ENCODE peak calls at places on chromosome 13, in six cellular contexts. D, C, M, I, H and E are unnamed samples.

GRCh38 chr13:19618925-19619324 is 14.5 kb upstream of the MPHOSPH8 start:
- DNase-seq in I (peak), M (peak), H (peak), D (peak), C (no peak), E (no peak)

GRCh38 chr13:107210216-107211010 is 642.5 kb upstream of the ARGLU1 start:
- DNase-seq in C (no peak), M (no peak), H (peak), I (no peak), D (no peak), E (no peak)

GRCh38 chr13:51590966-51591627 is 6.8 kb downstream of the WDFY2 start:
- DNase-seq in I (no peak), D (no peak), M (peak), H (peak), C (no peak), E (no peak)

GRCh38 chr13:72462726-72463125 is 264.7 kb downstream of the MZT1 start:
- DNase-seq in H (no peak), D (no peak), C (no peak), I (no peak), M (no peak), E (no peak)

GRCh38 chr13:101452519-101453485 is at the start of gene ITGBL1:
- DNase-seq in H (no peak), D (no peak), M (no peak), I (no peak), C (no peak), E (no peak)

GRCh38 chr13:20825476-20825875 is 51.7 kb upstream of the EEF1AKMT1 start:
- DNase-seq in D (no peak), C (no peak), H (peak), I (no peak), M (no peak), E (no peak)

GRCh38 chr13:101481421-101481820 is 28.9 kb downstream of the ITGBL1 start:
- DNase-seq in C (no peak), D (no peak), H (no peak), I (no peak), M (no peak), E (no peak)

GRCh38 chr13:51397262-51397933 is 55.4 kb downstream of the INTS6 start:
- DNase-seq in M (peak), C (no peak), I (no peak), D (peak), H (no peak), E (no peak)

GRCh38 chr13:92849381-92849780 is 377.2 kb upstream of the GPC6 start:
- DNase-seq in I (no peak), D (no peak), M (no peak), C (no peak), H (no peak), E (no peak)

GRCh38 chr13:108594153-108594552 is 35.3 kb upstream of the MYO16 start:
- DNase-seq in M (no peak), C (no peak), I (no peak), D (peak), H (no peak), E (no peak)

GRCh38 chr13:64538711-64539110 is 2691.4 kb downstream of the PCDH9 start:
- DNase-seq in M (no peak), H (no peak), D (no peak), C (no peak), I (no peak), E (no peak)

GRCh38 chr13:46396341-46396740 is 9.3 kb upstream of the RUBCNL start:
- DNase-seq in I (no peak), H (no peak), D (no peak), M (no peak), C (no peak), E (no peak)

GRCh38 chr13:110338441-110339101 is 31.5 kb downstream of the COL4A2 start:
- DNase-seq in H (no peak), C (no peak), M (no peak), D (peak), I (no peak), E (no peak)

GRCh38 chr13:45786293-45786920 is 65.1 kb downstream of the SIAH3 start:
- DNase-seq in H (no peak), C (no peak), I (peak), D (no peak), M (no peak), E (no peak)

GRCh38 chr13:100673831-100674362 is 698 bp downstream of the TMTC4 start:
- DNase-seq in H (peak), D (no peak), M (peak), C (peak), I (peak), E (peak)

GRCh38 chr13:42654760-42655159 is 80.8 kb downstream of the TNFSF11 start:
- DNase-seq in M (no peak), I (no peak), C (no peak), H (no peak), D (no peak), E (no peak)

GRCh38 chr13:47215741-47216140 is 318.9 kb upstream of the HTR2A start:
- DNase-seq in H (peak), D (no peak), I (no peak), M (peak), C (no peak), E (no peak)

GRCh38 chr13:80469841-80470378 is 129.0 kb upstream of the SPRY2 start:
- DNase-seq in C (no peak), M (no peak), H (no peak), I (no peak), D (no peak), E (no peak)

GRCh38 chr13:110323172-110323851 is 16.2 kb downstream of the COL4A2 start:
- DNase-seq in D (no peak), H (peak), C (no peak), M (peak), I (no peak), E (no peak)

GRCh38 chr13:100088282-100088647 is 628 bp upstream of the PCCA start:
- DNase-seq in H (no peak), D (peak), I (no peak), C (no peak), M (no peak), E (no peak)

GRCh38 chr13:98752111-98752941 is at the start of gene SLC15A1:
- DNase-seq in M (peak), C (no peak), D (peak), H (no peak), I (no peak), E (no peak)

GRCh38 chr13:30618186-30618937 is 642 bp downstream of the USPL1 start:
- DNase-seq in D (peak), C (peak), I (peak), M (no peak), H (peak), E (no peak)

GRCh38 chr13:30617315-30618185 is at the start of gene USPL1:
- DNase-seq in H (peak), C (peak), I (peak), D (peak), M (peak), E (peak)

GRCh38 chr13:30616927-30617314 is 799 bp upstream of the USPL1 start:
- DNase-seq in M (peak), I (peak), C (no peak), H (peak), D (peak), E (peak)

GRCh38 chr13:30618938-30619289 is 1.2 kb downstream of the USPL1 start:
- DNase-seq in D (no peak), H (no peak), C (no peak), I (no peak), M (no peak), E (no peak)

GRCh38 chr13:30619731-30620130 is 2.0 kb downstream of the USPL1 start:
- DNase-seq in M (no peak), D (no peak), H (no peak), I (no peak), C (no peak), E (no peak)
- H3K4me3 ChIP-seq in M (peak), D (peak), H (peak), I (peak), C (no peak), E (no peak)

GRCh38 chr13:95002968-95003813 is 290.8 kb upstream of the SOX21 start:
- DNase-seq in C (no peak), D (peak), M (peak), I (no peak), H (peak), E (no peak)
- H3K4me3 ChIP-seq in C (no peak), D (no peak), M (peak), I (no peak), H (no peak), E (no peak)

GRCh38 chr13:28099396-28100148 is 804 bp downstream of the FLT3 start:
- DNase-seq in H (no peak), M (peak), I (no peak), C (no peak), D (peak), E (no peak)

GRCh38 chr13:28097503-28097902 is 2.9 kb downstream of the FLT3 start:
- DNase-seq in C (no peak), D (no peak), H (no peak), I (no peak), M (no peak), E (no peak)

GRCh38 chr13:28100149-28101121 is at the start of gene FLT3:
- DNase-seq in H (peak), C (peak), M (peak), D (peak), I (peak), E (no peak)
- H3K4me3 ChIP-seq in H (peak), C (no peak), M (peak), D (peak), I (peak), E (peak)

GRCh38 chr13:28533441-28534166 is 38.7 kb upstream of the FLT1 start:
- DNase-seq in I (no peak), H (no peak), D (no peak), M (no peak), C (no peak), E (no peak)
- H3K4me3 ChIP-seq in I (no peak), H (no peak), D (no peak), M (peak), C (no peak), E (no peak)

GRCh38 chr13:114105351-114106225 is 26.8 kb downstream of the RASA3 start:
- DNase-seq in D (no peak), C (no peak), H (no peak), I (no peak), M (no peak), E (no peak)

GRCh38 chr13:114106526-114106925 is 25.9 kb downstream of the RASA3 start:
- DNase-seq in I (no peak), M (no peak), D (no peak), C (no peak), H (no peak), E (no peak)

GRCh38 chr13:114102521-114103288 is 29.7 kb downstream of the RASA3 start:
- DNase-seq in D (no peak), H (no peak), M (no peak), I (no peak), C (no peak), E (no peak)

GRCh38 chr13:114106991-114107685 is 25.3 kb downstream of the RASA3 start:
- DNase-seq in I (no peak), M (no peak), C (no peak), H (peak), D (no peak), E (no peak)

GRCh38 chr13:114104626-114105350 is 27.6 kb downstream of the RASA3 start:
- DNase-seq in I (no peak), H (no peak), D (no peak), M (no peak), C (no peak), E (no peak)
- H3K4me3 ChIP-seq in I (no peak), H (no peak), D (no peak), M (no peak), C (no peak), E (no peak)

DNA sequence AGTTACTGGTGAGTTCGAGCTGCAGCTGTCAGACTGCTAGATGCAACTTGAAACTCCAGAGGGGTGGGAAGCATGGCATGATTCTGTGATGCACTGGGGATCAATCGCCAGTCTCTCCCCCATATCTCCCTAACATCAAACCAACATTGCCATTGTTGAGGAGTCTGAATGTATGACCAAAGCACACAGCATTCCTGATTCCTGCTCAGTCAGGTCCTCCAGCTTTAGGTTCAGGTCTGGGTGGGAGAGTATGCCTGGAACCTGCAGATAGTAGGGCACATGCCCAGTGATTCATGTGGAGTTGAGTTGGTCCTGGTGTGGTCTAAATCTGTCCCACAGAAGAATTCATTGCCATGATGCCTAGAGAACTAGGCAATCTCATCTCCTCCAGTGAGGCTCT is 269.1 kb downstream of the GPC5 start:
- DNase-seq in C (no peak), D (no peak), M (no peak), I (no peak), H (peak), E (no peak)
- H3K4me3 ChIP-seq in C (no peak), D (no peak), M (no peak), I (no peak), H (no peak), E (no peak)

DNA sequence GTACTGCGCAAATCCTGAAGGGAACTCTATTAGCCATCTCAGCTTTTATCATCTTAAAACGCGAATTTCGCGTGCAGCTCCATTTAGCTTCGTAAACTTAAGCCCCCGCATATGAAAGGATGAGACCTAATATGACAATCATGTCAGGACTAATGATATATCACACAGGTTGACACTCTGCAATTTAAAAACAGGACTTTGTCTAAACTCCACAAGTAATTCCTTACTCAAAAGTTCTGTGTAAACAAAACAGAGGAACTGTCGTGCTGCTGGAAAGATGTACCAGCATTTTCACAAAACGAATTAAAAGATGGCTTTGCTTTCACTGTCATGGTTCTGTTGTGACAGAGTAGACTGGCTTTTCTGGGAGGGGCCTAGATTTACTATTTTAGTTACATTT is 747 bp downstream of the LACC1 start:
- DNase-seq in M (no peak), H (no peak), D (no peak), C (no peak), I (no peak), E (no peak)
- H3K4me3 ChIP-seq in M (peak), H (no peak), D (peak), C (peak), I (no peak), E (peak)

GRCh38 chr13:112969692-112970338 is 801 bp downstream of the MCF2L start:
- DNase-seq in C (no peak), M (no peak), I (no peak), D (no peak), H (no peak), E (no peak)
- H3K4me3 ChIP-seq in C (peak), M (peak), I (peak), D (peak), H (peak), E (peak)

DNA sequence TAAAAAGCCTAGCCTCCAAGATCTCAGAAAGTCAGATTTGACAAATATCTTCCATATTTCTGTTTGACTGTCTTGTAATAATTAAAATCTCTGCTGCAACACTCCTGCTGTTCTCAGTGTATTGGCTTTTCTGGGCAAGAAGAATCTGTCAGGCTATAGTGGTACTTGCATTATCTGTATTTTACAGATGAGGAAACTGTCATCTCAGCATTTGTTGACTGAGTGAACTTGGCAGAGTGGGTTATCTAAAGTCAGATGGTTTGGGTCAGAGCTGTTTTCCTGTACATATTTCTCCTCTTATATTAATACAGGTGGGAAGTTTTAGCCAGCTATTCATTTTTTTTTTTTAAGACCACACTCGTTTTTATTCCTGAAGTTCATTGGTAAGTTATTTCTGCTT is 1378.2 kb upstream of the PCDH20 start:
- DNase-seq in H (no peak), D (no peak), M (no peak), C (no peak), I (no peak), E (no peak)
- H3K4me3 ChIP-seq in H (no peak), D (no peak), M (no peak), C (no peak), I (no peak), E (no peak)